ENCODE peak calls at places on chromosomes 11 and 22, in five cellular contexts. B, P, G, L and N are unnamed samples.
A peak's percentile ranks its signal among the peaks of the same experiment; 100 is the strongest.

GRCh38 chr11:132504501-132505041 is 1027.7 kb downstream of the OPCML start:
- DNase-seq in B (no peak), P (no peak), G (peak; percentile 43), L (no peak), N (no peak)

GRCh38 chr22:27238935-27239510 is 562.5 kb downstream of the MN1 start:
- DNase-seq in B (peak; percentile 100), P (peak; percentile 92), G (peak; percentile 38), L (no peak), N (peak; percentile 95)

GRCh38 chr22:22882033-22882717 is 5.4 kb upstream of the IGLL5 start:
- DNase-seq in B (no peak), P (no peak), G (peak; percentile 11), L (peak; percentile 42), N (no peak)

GRCh38 chr22:42272431-42273004 is 2.1 kb upstream of the TCF20 start:
- DNase-seq in B (no peak), P (no peak), G (no peak), L (no peak), N (no peak)

GRCh38 chr11:85844439-85845051 is 10.6 kb upstream of the CCDC83 start:
- DNase-seq in B (peak; percentile 15), P (no peak), G (peak; percentile 81), L (no peak), N (no peak)

GRCh38 chr11:67406969-67407699 is 3.3 kb downstream of the TBC1D10C start:
- DNase-seq in B (no peak), P (no peak), G (no peak), L (no peak), N (no peak)

GRCh38 chr11:134841972-134842371 is 429.9 kb upstream of the B3GAT1 start:
- DNase-seq in B (no peak), P (no peak), G (no peak), L (no peak), N (no peak)

GRCh38 chr11:2769409-2769778 is 69.6 kb upstream of the KCNQ1OT1 start:
- DNase-seq in B (no peak), P (peak; percentile 4), G (no peak), L (no peak), N (no peak)

GRCh38 chr11:64529559-64530520 is 61.2 kb upstream of the SLC22A12 start:
- DNase-seq in B (no peak), P (no peak), G (no peak), L (no peak), N (no peak)
- H3K27ac ChIP-seq in B (no peak overlapping the region), P (no peak overlapping the region), G (no peak overlapping the region), L (no peak overlapping the region), N (no peak overlapping the region)

DNA sequence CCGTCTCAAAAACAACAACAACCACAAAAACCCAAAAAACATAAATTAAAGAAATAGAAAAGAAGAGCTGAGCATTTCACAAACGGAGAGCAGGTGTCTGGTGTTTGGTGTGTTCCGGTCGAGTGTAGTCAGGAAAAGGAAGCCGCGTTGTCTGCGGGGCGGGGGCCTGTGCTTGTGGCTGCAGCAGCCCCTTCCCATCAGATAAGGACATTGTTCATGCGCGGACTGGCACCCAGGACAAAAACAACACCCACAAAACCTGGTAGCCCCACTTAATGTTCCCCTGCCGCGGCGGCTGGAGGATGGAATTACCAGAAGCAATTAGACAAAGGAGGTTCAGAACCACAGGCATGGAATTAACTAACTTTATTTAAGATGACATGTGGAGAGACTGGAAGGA is 29.9 kb downstream of the KRTAP5-5 start:
- DNase-seq in B (no peak), P (no peak), G (no peak), L (no peak), N (no peak)
- H3K27ac ChIP-seq in B (no peak overlapping the region), P (no peak overlapping the region), G (no peak overlapping the region), L (no peak overlapping the region), N (no peak overlapping the region)

GRCh38 chr22:46023558-46023981 is 46.6 kb upstream of the WNT7B start:
- DNase-seq in B (no peak), P (peak; percentile 11), G (peak; percentile 68), L (no peak), N (peak; percentile 54)

GRCh38 chr22:46022881-46023512 is 46.0 kb upstream of the WNT7B start:
- DNase-seq in B (no peak), P (no peak), G (no peak), L (no peak), N (peak; percentile 27)

GRCh38 chr22:46025225-46025972 is 48.4 kb upstream of the WNT7B start:
- DNase-seq in B (no peak), P (no peak), G (no peak), L (no peak), N (peak; percentile 30)

GRCh38 chr22:46025973-46026906 is 49.3 kb upstream of the WNT7B start:
- DNase-seq in B (no peak), P (no peak), G (no peak), L (no peak), N (peak; percentile 63)

GRCh38 chr22:46024136-46024840 is 47.3 kb upstream of the WNT7B start:
- DNase-seq in B (no peak), P (no peak), G (no peak), L (no peak), N (peak; percentile 63)
- H3K27ac ChIP-seq in B (no peak overlapping the region), P (no peak overlapping the region), G (no peak overlapping the region), L (no peak overlapping the region), N (no peak overlapping the region)

GRCh38 chr11:11279956-11280689 is 72.9 kb downstream of the CSNK2A3 start:
- DNase-seq in B (peak; percentile 22), P (no peak), G (peak; percentile 56), L (no peak), N (no peak)

GRCh38 chr11:11284481-11284880 is 68.6 kb downstream of the CSNK2A3 start:
- DNase-seq in B (no peak), P (no peak), G (no peak), L (no peak), N (no peak)

GRCh38 chr11:11280826-11281225 is 72.2 kb downstream of the CSNK2A3 start:
- DNase-seq in B (no peak), P (no peak), G (no peak), L (no peak), N (no peak)

GRCh38 chr11:11281626-11282025 is 71.4 kb downstream of the CSNK2A3 start:
- DNase-seq in B (no peak), P (no peak), G (no peak), L (no peak), N (no peak)
- H3K27ac ChIP-seq in B (no peak overlapping the region), P (no peak overlapping the region), G (no peak overlapping the region), L (no peak overlapping the region), N (no peak overlapping the region)

DNA sequence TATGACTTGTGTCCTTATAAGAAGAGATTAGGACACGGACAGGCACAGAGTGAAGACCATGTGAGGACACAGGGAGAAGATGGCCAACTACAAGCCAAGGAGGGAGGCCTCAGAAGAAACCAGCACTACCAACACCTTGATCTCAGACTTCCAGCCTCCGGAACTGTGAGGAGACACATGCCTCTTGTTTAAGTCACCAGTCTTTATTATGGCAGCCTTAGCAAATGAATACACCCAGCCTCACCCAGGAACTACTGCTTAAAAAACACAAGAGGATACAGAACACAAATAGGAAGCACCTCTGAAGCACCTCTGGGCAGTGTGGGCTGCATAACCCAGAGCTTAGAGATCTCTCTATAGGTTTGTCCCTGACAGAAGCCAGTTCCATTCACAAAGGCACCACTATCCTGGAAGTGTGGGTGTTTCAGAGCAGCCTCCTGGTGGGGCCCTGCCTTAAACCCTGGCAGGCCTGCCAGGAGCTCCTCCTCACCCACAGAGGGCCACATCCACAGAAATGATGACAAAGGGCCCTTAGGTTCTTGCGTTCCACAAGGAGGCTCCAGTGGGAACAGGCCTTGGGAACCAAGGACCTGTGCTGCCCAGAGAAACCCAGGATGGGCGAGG is 58.8 kb downstream of the CHRDL2 start:
- DNase-seq in B (no peak), P (no peak), G (no peak), L (no peak), N (no peak)
- H3K27ac ChIP-seq in B (peak overlapping the region; percentile 99), P (peak overlapping the region; percentile 10), G (no peak overlapping the region), L (no peak overlapping the region), N (no peak overlapping the region)

DNA sequence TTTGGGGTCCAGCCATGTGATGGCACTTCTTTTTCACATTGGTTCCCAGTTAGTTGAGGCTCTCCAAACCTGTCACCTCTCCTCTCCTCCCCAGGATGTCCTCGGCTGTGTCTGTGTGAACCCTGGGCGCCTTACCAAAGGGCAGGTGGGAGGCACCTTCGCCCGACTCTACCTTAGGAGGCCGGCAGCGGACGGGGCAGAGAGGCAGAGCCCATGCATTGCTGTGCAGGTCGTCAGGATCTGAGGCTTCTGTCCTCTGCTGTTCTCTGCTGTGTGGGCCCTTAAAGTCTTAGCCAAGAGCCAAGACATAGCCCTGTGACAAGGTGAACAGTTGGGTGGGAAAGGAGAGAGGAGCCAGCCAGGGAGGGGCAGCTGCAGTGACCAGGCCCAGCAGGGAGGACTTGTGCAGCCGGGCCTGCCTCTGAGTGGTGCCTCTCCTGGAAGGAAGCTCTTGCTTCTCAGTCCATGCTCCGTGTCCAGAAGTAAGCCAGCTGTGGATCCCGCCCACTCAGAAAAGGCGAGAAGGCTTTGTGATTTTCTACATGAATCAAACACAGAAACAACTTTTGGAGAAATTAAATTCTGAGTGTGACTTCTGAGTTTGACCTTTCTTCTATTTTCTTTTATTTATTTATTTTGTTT is 17.5 kb upstream of the CDC42EP2 start:
- DNase-seq in B (no peak), P (no peak), G (no peak), L (no peak), N (peak; percentile 67)
- H3K27ac ChIP-seq in B (no peak overlapping the region), P (peak overlapping the region; percentile 55), G (no peak overlapping the region), L (no peak overlapping the region), N (no peak overlapping the region)